ENCODE peak calls at places on chromosomes 11 and 22, in seven cellular contexts. H is left ventricle myocardium inferior; J is CD8-positive, alpha-beta T cell; R is ascending aorta; M is uterus; V is SK-N-SH; X is sigmoid colon. U is an unnamed sample.

GRCh38 chr22:37183432-37184379 is 4.3 kb downstream of the C1QTNF6 start:
- DNase-seq in M (no peak), J (no peak), H (peak), R (no peak), X (peak), V (no peak), U (peak)

GRCh38 chr11:12680246-12680939 is 6.2 kb downstream of the TEAD1 start:
- DNase-seq in R (peak), X (peak), H (peak), J (no peak), V (peak), M (peak), U (peak)

GRCh38 chr11:130308925-130309324 is 5.8 kb downstream of the ZBTB44 start:
- DNase-seq in J (no peak), H (no peak), M (no peak), V (no peak), X (no peak), R (no peak), U (no peak)

GRCh38 chr22:45058622-45058912 is 48.8 kb upstream of the PHF21B start:
- DNase-seq in V (no peak), H (no peak), M (no peak), R (no peak), J (no peak), X (no peak), U (no peak)

GRCh38 chr11:64810891-64811272 is 531 bp upstream of the MEN1 start:
- DNase-seq in M (no peak), V (no peak), X (peak), R (no peak), J (peak), H (no peak), U (no peak)

GRCh38 chr22:19290400-19291217 is 910 bp downstream of the CLTCL1 start:
- DNase-seq in H (no peak), J (no peak), M (peak), V (no peak), R (no peak), X (no peak), U (no peak)

GRCh38 chr11:14119357-14119756 is 156.8 kb downstream of the SPON1 start:
- DNase-seq in V (no peak), H (no peak), M (no peak), R (no peak), X (no peak), J (no peak), U (no peak)

GRCh38 chr22:44594951-44595350 is 96.9 kb upstream of the RTL6 start:
- DNase-seq in V (no peak), H (no peak), R (no peak), X (no peak), J (no peak), M (no peak), U (no peak)

GRCh38 chr22:35777335-35777975 is 59.8 kb downstream of the APOL5 start:
- DNase-seq in R (no peak), M (no peak), X (no peak), H (no peak), V (no peak), J (no peak), U (no peak)

GRCh38 chr11:65132238-65132987 is 1.9 kb downstream of the SYVN1 start:
- DNase-seq in J (no peak), R (no peak), H (no peak), X (peak), M (peak), V (no peak), U (peak)

GRCh38 chr11:132523929-132524328 is 1008.4 kb downstream of the OPCML start:
- DNase-seq in M (no peak), H (no peak), J (no peak), V (no peak), X (no peak), R (no peak), U (no peak)

GRCh38 chr11:133968300-133968699 is 11.5 kb upstream of the IGSF9B start:
- DNase-seq in M (no peak), V (no peak), X (no peak), R (no peak), H (no peak), J (no peak), U (no peak)

GRCh38 chr11:95247883-95248282 is 16.9 kb upstream of the SESN3 start:
- DNase-seq in J (no peak), H (no peak), R (no peak), X (no peak), V (no peak), M (no peak), U (no peak)

GRCh38 chr11:17753641-17754040 is 19.1 kb downstream of the KCNC1 start:
- DNase-seq in X (no peak), M (no peak), J (no peak), R (no peak), H (no peak), V (no peak), U (no peak)

GRCh38 chr11:107538821-107539220 is 26.7 kb downstream of the ALKBH8 start:
- DNase-seq in X (no peak), J (no peak), H (no peak), R (no peak), M (no peak), V (no peak), U (no peak)

GRCh38 chr11:63870351-63871197 is 31.7 kb downstream of the MARK2 start:
- DNase-seq in H (no peak), M (no peak), X (no peak), V (no peak), R (no peak), J (no peak), U (no peak)

GRCh38 chr22:22154068-22154467 is 90.5 kb upstream of the VPREB1 start:
- DNase-seq in V (no peak), J (no peak), M (no peak), H (no peak), R (no peak), X (no peak), U (no peak)
- H3K27ac ChIP-seq in V (no peak), J (no peak), M (no peak), H (no peak), R (no peak), X (no peak), U (no peak)

DNA sequence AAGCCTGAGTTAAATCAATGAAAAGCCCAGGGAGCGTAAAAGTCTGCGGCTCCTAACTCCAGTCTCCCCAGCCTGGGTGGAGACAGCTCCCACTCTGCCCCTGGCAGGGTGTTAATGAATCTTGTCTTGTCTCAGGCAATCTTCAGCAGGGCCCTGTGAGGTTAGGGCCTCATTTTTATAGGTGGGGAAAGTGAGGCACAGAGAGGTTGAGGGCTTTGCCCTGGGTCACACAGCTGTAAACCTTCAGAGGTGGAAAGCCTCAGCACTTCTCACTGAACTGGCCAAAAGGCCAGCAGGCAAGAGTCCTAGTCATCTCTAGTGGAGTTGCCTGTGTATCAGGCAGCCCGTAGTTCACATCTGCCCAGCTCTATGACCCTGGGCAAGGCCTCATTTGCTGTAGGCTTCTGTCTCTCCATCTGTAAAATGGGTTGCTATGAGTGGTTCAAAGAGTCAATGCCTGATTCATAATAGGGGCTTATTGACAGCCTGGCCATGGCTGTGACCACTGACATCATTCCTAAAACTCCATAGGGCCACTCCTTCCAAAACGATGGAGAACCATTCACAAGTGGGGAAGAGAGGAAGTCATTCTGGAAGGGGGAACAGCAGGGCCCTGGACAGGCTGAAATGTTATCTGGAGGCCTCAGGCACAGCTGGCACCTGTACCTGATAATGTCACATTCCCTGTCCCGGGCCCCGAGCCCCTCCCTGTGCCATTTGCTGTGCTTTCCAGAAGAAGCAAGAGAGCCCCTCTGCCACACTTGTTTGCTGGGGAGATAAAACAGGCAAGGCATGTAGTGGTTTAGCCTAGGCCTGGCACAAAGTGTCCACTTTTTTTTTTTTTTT is 6.0 kb downstream of the CBX7 start:
- DNase-seq in J (no peak), R (no peak), X (peak), M (no peak), V (no peak), H (no peak), U (no peak)
- H3K4me3 ChIP-seq in J (peak), R (peak), X (peak), M (peak), V (peak), H (peak), U (peak)

DNA sequence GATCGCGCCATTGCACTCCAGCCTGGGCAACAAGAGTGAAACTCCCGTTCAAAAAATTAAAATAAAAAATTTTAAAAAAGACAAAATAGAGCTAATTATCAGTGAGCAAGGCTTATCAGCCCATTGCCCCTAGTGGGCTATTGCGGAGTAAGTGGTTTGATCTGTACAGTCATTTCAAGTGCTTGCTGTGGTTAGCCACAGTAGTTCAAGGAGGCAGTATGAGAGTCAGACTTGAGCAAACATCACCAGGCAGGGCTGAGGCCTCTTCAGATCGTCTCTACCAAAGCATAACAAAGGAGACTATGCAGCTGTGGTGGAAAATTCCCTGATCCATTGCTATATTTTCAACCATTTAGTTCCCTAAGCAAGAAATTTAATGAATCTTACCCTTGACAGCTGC is 4.3 kb upstream of the SBF2 start:
- DNase-seq in R (no peak), M (no peak), J (no peak), V (no peak), X (no peak), H (no peak), U (no peak)
- TF ChIP-seq CTCF in R (no peak), M (no peak), J (peak), V (peak), X (no peak), H (no peak), U (no peak)

GRCh38 chr11:75315439-75315805 is 36.0 kb downstream of the ARRB1 start:
- DNase-seq in H (no peak), J (no peak), R (no peak), V (no peak), M (no peak), X (no peak), U (no peak)

GRCh38 chr11:75311858-75312288 is 39.6 kb downstream of the ARRB1 start:
- DNase-seq in R (no peak), J (no peak), M (peak), X (peak), H (peak), V (peak), U (peak)

GRCh38 chr11:75313457-75314272 is 37.8 kb downstream of the ARRB1 start:
- DNase-seq in M (peak), J (no peak), X (peak), R (no peak), H (peak), V (no peak), U (no peak)

GRCh38 chr11:75314771-75315438 is 36.6 kb downstream of the ARRB1 start:
- DNase-seq in M (no peak), R (no peak), H (no peak), X (peak), V (no peak), J (no peak), U (no peak)

GRCh38 chr11:75312346-75312745 is 39.1 kb downstream of the ARRB1 start:
- DNase-seq in J (no peak), X (no peak), R (no peak), M (no peak), V (no peak), H (no peak), U (no peak)
- H3K27ac ChIP-seq in J (no peak), X (peak), R (peak), M (peak), V (no peak), H (peak), U (peak)

GRCh38 chr11:126480410-126481302 is 125.2 kb downstream of the ST3GAL4 start:
- DNase-seq in J (peak), X (peak), M (peak), H (peak), R (peak), V (peak), U (peak)
- H3K4me3 ChIP-seq in J (peak), X (no peak), M (no peak), H (peak), R (no peak), V (no peak), U (no peak)

GRCh38 chr11:84719935-84720577 is 907.1 kb downstream of the DLG2 start:
- DNase-seq in H (peak), V (peak), R (no peak), J (no peak), X (no peak), M (no peak), U (no peak)

GRCh38 chr11:84720706-84721402 is 906.3 kb downstream of the DLG2 start:
- DNase-seq in V (peak), X (peak), M (peak), J (no peak), R (no peak), H (peak), U (no peak)

GRCh38 chr11:84721561-84721961 is 905.6 kb downstream of the DLG2 start:
- DNase-seq in M (no peak), H (no peak), J (no peak), R (no peak), X (no peak), V (no peak), U (no peak)

DNA sequence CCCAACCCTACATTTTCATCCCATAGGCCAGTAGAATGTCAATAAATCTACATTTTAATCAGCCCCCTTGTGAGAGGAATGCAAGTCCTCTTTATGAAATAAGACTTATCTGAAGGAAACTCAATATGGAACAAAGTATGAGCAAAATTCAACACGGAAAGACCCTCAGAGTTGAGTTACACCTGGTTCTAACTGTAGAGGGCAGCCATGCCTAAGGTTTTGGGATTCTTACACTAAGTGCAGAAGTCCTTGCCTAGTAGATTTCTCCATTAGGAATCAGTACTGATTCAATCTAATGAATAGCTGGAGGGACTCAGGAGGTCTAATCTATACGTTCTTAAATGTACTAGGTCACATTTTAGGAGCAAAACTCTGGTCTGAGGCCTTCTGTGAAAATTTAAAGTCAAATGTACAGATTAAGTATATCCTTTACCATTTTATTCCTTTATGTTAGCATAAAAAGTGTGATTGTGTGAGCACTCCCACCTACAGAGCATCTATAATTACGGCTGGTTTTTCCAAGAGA is 904.5 kb downstream of the DLG2 start:
- DNase-seq in V (no peak), J (no peak), X (no peak), H (no peak), R (no peak), M (no peak), U (no peak)
- TF ChIP-seq CTCF in V (no peak), J (no peak), X (no peak), H (peak), R (no peak), M (no peak), U (no peak)

GRCh38 chr11:61417670-61418069 is 12.1 kb downstream of the CPSF7 start:
- DNase-seq in V (no peak), J (no peak), M (no peak), R (no peak), H (no peak), X (no peak), U (no peak)
- H3K27ac ChIP-seq in V (no peak), J (no peak), M (no peak), R (no peak), H (peak), X (no peak), U (no peak)

GRCh38 chr11:794766-795637 is 3.1 kb downstream of the SLC25A22 start:
- DNase-seq in X (no peak), H (no peak), M (no peak), J (no peak), V (no peak), R (no peak), U (no peak)
- H3K4me3 ChIP-seq in X (peak), H (peak), M (peak), J (peak), V (peak), R (peak), U (peak)

GRCh38 chr11:128550967-128551522 is 36.3 kb downstream of the ETS1 start:
- DNase-seq in V (no peak), X (peak), J (no peak), M (no peak), H (no peak), R (no peak), U (no peak)

GRCh38 chr11:128555606-128556005 is 31.8 kb downstream of the ETS1 start:
- DNase-seq in M (no peak), R (no peak), V (no peak), X (no peak), H (no peak), J (no peak), U (no peak)

GRCh38 chr11:128551641-128552335 is 35.6 kb downstream of the ETS1 start:
- DNase-seq in X (no peak), H (no peak), R (no peak), M (no peak), V (no peak), J (no peak), U (no peak)

GRCh38 chr11:128552783-128553661 is 34.3 kb downstream of the ETS1 start:
- DNase-seq in J (no peak), V (no peak), X (no peak), H (no peak), M (no peak), R (no peak), U (no peak)

DNA sequence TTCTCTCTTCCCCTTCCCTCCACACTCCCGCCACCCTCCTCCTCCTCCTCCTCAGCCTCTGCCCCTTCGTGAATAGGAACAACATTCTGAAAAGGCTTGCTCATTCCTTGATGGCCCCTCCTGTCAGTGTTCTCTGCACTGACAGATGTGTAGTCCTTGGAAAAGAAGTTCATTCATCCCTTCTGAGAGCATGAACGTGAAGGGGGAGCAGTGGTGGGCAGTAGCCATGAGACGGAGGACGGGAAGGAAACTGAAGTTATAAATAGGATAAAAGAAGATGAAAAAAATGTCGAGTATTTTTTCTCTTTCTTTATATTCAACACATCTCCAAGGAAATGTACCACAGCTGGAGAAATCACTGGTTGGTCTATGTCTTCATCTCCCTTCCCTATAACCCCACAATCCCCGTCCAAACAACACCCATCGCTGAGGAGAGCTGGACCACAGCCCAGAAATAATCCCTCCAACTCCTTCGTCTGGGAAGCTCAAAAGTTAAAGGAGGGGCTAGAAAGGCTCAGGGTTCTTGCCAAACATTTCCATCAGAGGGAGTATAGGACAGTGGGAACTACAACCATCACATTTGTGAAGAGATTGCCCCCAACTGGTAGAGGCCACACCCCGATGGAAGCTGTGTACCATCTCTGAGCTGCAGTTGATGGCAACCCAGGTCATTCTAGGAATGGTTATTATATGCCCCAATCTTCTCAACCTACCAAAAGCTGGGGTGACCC is 33.5 kb downstream of the ETS1 start:
- DNase-seq in X (no peak), J (no peak), M (no peak), H (no peak), R (no peak), V (no peak), U (no peak)
- TF ChIP-seq CTCF in X (no peak), J (no peak), M (peak), H (peak), R (no peak), V (no peak), U (no peak)